ENCODE peak calls at places on chromosomes 5 and 9, in nine cellular contexts. D is fibroblast of mammary gland, K is IMR-90, C is endodermal cell, O is adrenal gland, U is left cardiac atrium, N is HTR-8/SVneo, A is SHP77, M is activated B cell treated with CpG ODN at 0.5 μM for 24 hours. P is an unnamed sample.

GRCh38 chr5:170333161-170333909 is 35.8 kb upstream of the LCP2 start:
- DNase-seq in D (peak), K (no peak), C (peak), O (no peak), U (no peak), N (no peak), A (no peak), M (no peak), P (no peak)

GRCh38 chr5:3214838-3215374 is 380.7 kb upstream of the IRX1 start:
- DNase-seq in D (no peak), K (no peak), C (peak), O (no peak), U (no peak), N (no peak), A (no peak), M (no peak), P (no peak)

GRCh38 chr9:34377402-34377741 is 674 bp upstream of the MYORG start:
- DNase-seq in D (no peak), K (no peak), C (no peak), O (peak), U (no peak), N (no peak), A (no peak), M (no peak), P (no peak)

GRCh38 chr5:124411089-124411488 is 335.4 kb downstream of the ZNF608 start:
- DNase-seq in D (peak), K (peak), C (no peak), O (no peak), U (no peak), N (no peak), A (no peak), M (no peak), P (peak)

GRCh38 chr9:134843740-134844139 is 36.9 kb upstream of the FCN2 start:
- DNase-seq in D (no peak), K (no peak), C (no peak), O (no peak), U (no peak), N (no peak), A (no peak), M (no peak), P (no peak)

GRCh38 chr9:135252980-135253304 is 165.5 kb downstream of the OLFM1 start:
- DNase-seq in D (no peak), K (no peak), C (no peak), O (no peak), U (no peak), N (no peak), A (no peak), M (no peak), P (no peak)

GRCh38 chr5:157166164-157166493 is at the start of gene GARIN3:
- DNase-seq in D (no peak), K (no peak), C (no peak), O (no peak), U (no peak), N (no peak), A (no peak), M (no peak), P (no peak)

GRCh38 chr9:114883709-114884108 is 46.7 kb downstream of the TNFSF8 start:
- DNase-seq in D (peak), K (no peak), C (no peak), O (no peak), U (no peak), N (no peak), A (no peak), M (no peak), P (peak)

GRCh38 chr5:141478321-141478945 is 2.7 kb downstream of the PCDHGC3 start:
- DNase-seq in D (peak), K (peak), C (peak), O (no peak), U (no peak), N (no peak), A (no peak), M (no peak), P (no peak)

GRCh38 chr5:39202594-39203290 is 16.6 kb downstream of the FYB1 start:
- DNase-seq in D (no peak), K (no peak), C (no peak), O (no peak), U (no peak), N (no peak), A (no peak), M (no peak), P (no peak)

GRCh38 chr5:71954329-71954728 is 152.9 kb upstream of the MAP1B start:
- DNase-seq in D (no peak), K (no peak), C (peak), O (no peak), U (no peak), N (no peak), A (no peak), M (no peak), P (no peak)

GRCh38 chr5:14644623-14645237 is 19.8 kb upstream of the OTULIN start:
- DNase-seq in D (no peak), K (no peak), C (no peak), O (no peak), U (no peak), N (no peak), A (no peak), M (no peak), P (no peak)